ENCODE peak calls at places on chromosomes 12 and 14, in nine cellular contexts. Z is central memory CD4-positive, alpha-beta T cell; V is fibroblast of lung; K is memory B cell; Y is dorsolateral prefrontal cortex; T is osteocyte; M is H9; H is GM06990; S is T-helper 1 cell. J is an unnamed sample.

GRCh38 chr12:3833670-3834310 is 39.4 kb downstream of the PARP11 start:
- DNase-seq in Z (no peak), V (no peak), K (no peak), Y (no peak), T (no peak), M (peak; percentile 67), H (no peak), S (no peak), J (no peak)

GRCh38 chr12:124914392-124915248 is at the start of gene UBC:
- DNase-seq in Z (peak; percentile 90), V (peak; percentile 93), K (peak; percentile 94), Y (peak; percentile 93), T (peak; percentile 95), M (peak; percentile 89), H (peak; percentile 99), S (peak; percentile 74), J (peak; percentile 91)

GRCh38 chr14:40221428-40221827 is 789.2 kb upstream of the FBXO33 start:
- DNase-seq in Z (no peak), V (no peak), K (no peak), Y (no peak), T (no peak), M (no peak), H (no peak), S (no peak), J (no peak)

GRCh38 chr14:64447890-64448667 is 17.2 kb upstream of the AKAP5 start:
- DNase-seq in Z (no peak), V (peak; percentile 64), K (no peak), Y (no peak), T (peak; percentile 49), M (no peak), H (no peak), S (no peak), J (no peak)

GRCh38 chr14:94132285-94132887 is 3.0 kb upstream of the IFI27L2 start:
- DNase-seq in Z (peak; percentile 68), V (peak; percentile 45), K (peak; percentile 58), Y (no peak), T (peak; percentile 84), M (peak; percentile 54), H (no peak), S (no peak), J (no peak)

GRCh38 chr12:7210642-7211151 is 21.2 kb downstream of the PEX5 start:
- DNase-seq in Z (no peak), V (no peak), K (no peak), Y (no peak), T (no peak), M (no peak), H (no peak), S (no peak), J (no peak)

GRCh38 chr12:81261508-81262207 is 183.8 kb downstream of the ACSS3 start:
- DNase-seq in Z (no peak), V (no peak), K (no peak), Y (no peak), T (no peak), M (no peak), H (no peak), S (no peak), J (no peak)

GRCh38 chr12:124869011-124869665 is 5.5 kb upstream of the SCARB1 start:
- DNase-seq in Z (no peak), V (no peak), K (no peak), Y (no peak), T (no peak), M (peak; percentile 74), H (no peak), S (no peak), J (no peak)

GRCh38 chr12:11658796-11659195 is 9.3 kb downstream of the ETV6 start:
- DNase-seq in Z (no peak), V (peak; percentile 94), K (no peak), Y (no peak), T (no peak), M (no peak), H (no peak), S (no peak), J (no peak)

GRCh38 chr12:42498549-42499247 is 90.8 kb downstream of the PRICKLE1 start:
- DNase-seq in Z (no peak), V (peak; percentile 48), K (no peak), Y (no peak), T (no peak), M (no peak), H (no peak), S (no peak), J (no peak)

GRCh38 chr12:89662623-89663022 is 46.0 kb downstream of the ATP2B1 start:
- DNase-seq in Z (no peak), V (no peak), K (no peak), Y (no peak), T (no peak), M (no peak), H (no peak), S (no peak), J (no peak)

GRCh38 chr14:102975662-102976061 is 53.2 kb downstream of the AMN start:
- DNase-seq in Z (no peak), V (no peak), K (no peak), Y (no peak), T (no peak), M (no peak), H (no peak), S (no peak), J (no peak)

GRCh38 chr12:113022563-113023297 is 33.8 kb upstream of the DTX1 start:
- DNase-seq in Z (no peak), V (no peak), K (no peak), Y (no peak), T (no peak), M (no peak), H (no peak), S (no peak), J (no peak)